ENCODE peak calls at places on chromosomes 2 and 18, in nine cellular contexts. R is transverse colon, Q is neural crest cell, S is hypothalamus, I is pancreas, C is AG08396, U is cardiac fibroblast, T is KBM-7, J is ACHN. Y is an unnamed sample.
A peak's percentile ranks its signal among the peaks of the same experiment; 100 is the strongest.

GRCh38 chr2:175062787-175063585 is 57.8 kb upstream of the CHN1 start:
- DNase-seq in R (no peak), Q (no peak), S (no peak), I (no peak), C (no peak), U (no peak), T (no peak), J (peak; percentile 9), Y (no peak)

GRCh38 chr18:45008694-45009372 is 328.1 kb downstream of the SETBP1 start:
- DNase-seq in R (no peak), Q (no peak), S (no peak), I (no peak), C (no peak), U (no peak), T (no peak), J (no peak), Y (peak; percentile 21)

GRCh38 chr2:128289439-128289838 is 29.2 kb downstream of the HS6ST1 start:
- DNase-seq in R (no peak), Q (no peak), S (no peak), I (no peak), C (no peak), U (no peak), T (no peak), J (no peak), Y (no peak)

GRCh38 chr2:108377815-108378630 is at the start of gene SULT1C4:
- DNase-seq in R (peak; percentile 12), Q (peak; percentile 52), S (peak; percentile 37), I (peak; percentile 53), C (no peak), U (peak; percentile 7), T (no peak), J (no peak), Y (no peak)

GRCh38 chr18:6807504-6808257 is 78.2 kb downstream of the ARHGAP28 start:
- DNase-seq in R (no peak), Q (no peak), S (no peak), I (no peak), C (no peak), U (no peak), T (no peak), J (no peak), Y (no peak)

GRCh38 chr2:167825664-167826063 is 421.7 kb downstream of the STK39 start:
- DNase-seq in R (no peak), Q (no peak), S (no peak), I (no peak), C (no peak), U (no peak), T (no peak), J (no peak), Y (no peak)

GRCh38 chr2:147430408-147430807 is 414.4 kb upstream of the ACVR2A start:
- DNase-seq in R (no peak), Q (no peak), S (no peak), I (peak; percentile 85), C (no peak), U (no peak), T (no peak), J (no peak), Y (no peak)

GRCh38 chr2:42996528-42996927 is 204.1 kb upstream of the HAAO start:
- DNase-seq in R (no peak), Q (no peak), S (no peak), I (peak; percentile 5), C (no peak), U (no peak), T (no peak), J (no peak), Y (no peak)

GRCh38 chr2:150653351-150653750 is 165.9 kb upstream of the RND3 start:
- DNase-seq in R (no peak), Q (no peak), S (no peak), I (no peak), C (no peak), U (peak; percentile 40), T (no peak), J (no peak), Y (no peak)

GRCh38 chr2:160394153-160394552 is 99.5 kb downstream of the RBMS1 start:
- DNase-seq in R (no peak), Q (no peak), S (no peak), I (no peak), C (no peak), U (no peak), T (peak; percentile 69), J (no peak), Y (peak; percentile 81)

GRCh38 chr18:23114171-23114881 is 21.0 kb upstream of the CABLES1 start:
- DNase-seq in R (no peak), Q (no peak), S (peak; percentile 8), I (no peak), C (no peak), U (no peak), T (no peak), J (peak; percentile 64), Y (no peak)

GRCh38 chr2:107738268-107738667 is 88.4 kb upstream of the RGPD4 start:
- DNase-seq in R (no peak), Q (no peak), S (no peak), I (no peak), C (no peak), U (no peak), T (no peak), J (no peak), Y (no peak)

GRCh38 chr2:131413148-131413747 is 49.3 kb upstream of the RAB6D start:
- DNase-seq in R (no peak), Q (peak; percentile 45), S (no peak), I (no peak), C (peak; percentile 51), U (peak; percentile 71), T (peak; percentile 79), J (peak; percentile 67), Y (peak; percentile 65)

GRCh38 chr2:23850564-23851256 is 76.2 kb downstream of the ATAD2B start:
- DNase-seq in R (no peak), Q (no peak), S (no peak), I (no peak), C (no peak), U (no peak), T (no peak), J (no peak), Y (no peak)

GRCh38 chr2:169303579-169304285 is 58.6 kb downstream of the LRP2 start:
- DNase-seq in R (no peak), Q (no peak), S (no peak), I (no peak), C (no peak), U (no peak), T (no peak), J (no peak), Y (no peak)

GRCh38 chr18:22639026-22639463 is 221.3 kb upstream of the CTAGE1 start:
- DNase-seq in R (no peak), Q (no peak), S (no peak), I (no peak), C (peak; percentile 23), U (peak; percentile 88), T (no peak), J (no peak), Y (no peak)

GRCh38 chr2:29155578-29155977 is 40.4 kb downstream of the CLIP4 start:
- DNase-seq in R (no peak), Q (no peak), S (no peak), I (no peak), C (no peak), U (no peak), T (no peak), J (no peak), Y (no peak)

GRCh38 chr2:26982102-26982742 is 11.8 kb downstream of the MAPRE3 start:
- DNase-seq in R (peak; percentile 85), Q (no peak), S (peak; percentile 15), I (peak; percentile 86), C (no peak), U (peak; percentile 83), T (peak; percentile 55), J (peak; percentile 65), Y (no peak)

GRCh38 chr2:177279847-177280246 is 15.3 kb upstream of the NFE2L2 start:
- DNase-seq in R (no peak), Q (no peak), S (no peak), I (no peak), C (no peak), U (no peak), T (no peak), J (no peak), Y (no peak)

GRCh38 chr18:2897448-2898052 is 50.7 kb downstream of the EMILIN2 start:
- DNase-seq in R (no peak), Q (no peak), S (no peak), I (no peak), C (no peak), U (no peak), T (no peak), J (no peak), Y (no peak)

GRCh38 chr2:195995499-195995898 is 73.1 kb downstream of the DNAH7 start:
- DNase-seq in R (no peak), Q (no peak), S (no peak), I (no peak), C (no peak), U (no peak), T (no peak), J (no peak), Y (no peak)

GRCh38 chr2:11228692-11229091 is 73.4 kb downstream of the SLC66A3 start:
- DNase-seq in R (no peak), Q (no peak), S (no peak), I (no peak), C (no peak), U (no peak), T (no peak), J (no peak), Y (no peak)

GRCh38 chr2:105344704-105345345 is 7.5 kb downstream of the C2orf49 start:
- DNase-seq in R (no peak), Q (no peak), S (no peak), I (no peak), C (no peak), U (peak; percentile 59), T (peak; percentile 27), J (peak; percentile 68), Y (peak; percentile 35)

GRCh38 chr2:194155406-194155805 is 1501.6 kb upstream of the SLC39A10 start:
- DNase-seq in R (no peak), Q (no peak), S (no peak), I (no peak), C (no peak), U (no peak), T (no peak), J (no peak), Y (no peak)

GRCh38 chr18:42275138-42275535 is 320.1 kb downstream of the PIK3C3 start:
- DNase-seq in R (no peak), Q (no peak), S (no peak), I (no peak), C (no peak), U (no peak), T (no peak), J (no peak), Y (no peak)

GRCh38 chr18:46069524-46069923 is 2.5 kb downstream of the PSTPIP2 start:
- DNase-seq in R (no peak), Q (no peak), S (no peak), I (no peak), C (no peak), U (no peak), T (no peak), J (no peak), Y (no peak)

GRCh38 chr2:127655209-127656073 is 9.5 kb downstream of the GPR17 start:
- DNase-seq in R (no peak), Q (no peak), S (no peak), I (no peak), C (no peak), U (no peak), T (no peak), J (no peak), Y (no peak)

GRCh38 chr2:205024822-205025518 is 479.7 kb downstream of the PARD3B start:
- DNase-seq in R (peak; percentile 13), Q (no peak), S (no peak), I (peak; percentile 19), C (peak; percentile 80), U (peak; percentile 86), T (no peak), J (peak; percentile 91), Y (no peak)

GRCh38 chr2:3779650-3780049 is 76.3 kb downstream of the DCDC2C start:
- DNase-seq in R (no peak), Q (no peak), S (no peak), I (no peak), C (no peak), U (no peak), T (peak; percentile 35), J (no peak), Y (no peak)

GRCh38 chr2:201353116-201353515 is 4.0 kb downstream of the FLACC1 start:
- DNase-seq in R (no peak), Q (no peak), S (no peak), I (no peak), C (no peak), U (peak; percentile 22), T (no peak), J (no peak), Y (no peak)

GRCh38 chr2:160406591-160407392 is 86.8 kb downstream of the RBMS1 start:
- DNase-seq in R (peak; percentile 58), Q (no peak), S (peak; percentile 21), I (peak; percentile 65), C (peak; percentile 39), U (peak; percentile 86), T (peak; percentile 95), J (peak; percentile 73), Y (peak; percentile 77)

Y was measured in MM.1S.